ENCODE peak calls at places on chromosome 21, in six cellular contexts. G is endodermal cell; D is CD4-positive, alpha-beta memory T cell; V is heart left ventricle; Q is psoas muscle; A is heart right ventricle. J is an unnamed sample. For H3K36me3 and H3K27me3, the result is how much of the 10 kb centered on the place peaks cover.

GRCh38 chr21:45995686-45996179 is 14.2 kb downstream of the COL6A1 start:
- DNase-seq in A (peak), G (peak), D (no peak), V (peak), Q (peak), J (peak)

GRCh38 chr21:28904961-28905435 is 87.7 kb downstream of the LTN1 start:
- DNase-seq in G (no peak), D (no peak), V (no peak), Q (no peak), A (no peak), J (no peak)

GRCh38 chr21:20739421-20739820 is 258.8 kb upstream of the NCAM2 start:
- DNase-seq in A (no peak), D (no peak), Q (no peak), V (no peak), G (peak), J (no peak)

GRCh38 chr21:41171210-41171609 is 3.2 kb downstream of the BACE2 start:
- DNase-seq in A (peak), G (no peak), V (peak), D (no peak), Q (no peak), J (no peak)

GRCh38 chr21:41835711-41836154 is 43.4 kb downstream of the PRDM15 start:
- DNase-seq in V (no peak), Q (no peak), D (no peak), A (no peak), G (no peak), J (no peak)

GRCh38 chr21:45167796-45168222 is 93.4 kb downstream of the ADARB1 start:
- DNase-seq in G (no peak), D (no peak), Q (no peak), A (no peak), V (no peak), J (no peak)

GRCh38 chr21:42262826-42263225 is 43.9 kb downstream of the ABCG1 start:
- DNase-seq in Q (peak), D (no peak), G (no peak), V (peak), A (peak), J (no peak)

GRCh38 chr21:44956356-44957046 is 16.7 kb downstream of the SLX9 start:
- DNase-seq in D (no peak), V (peak), G (no peak), Q (peak), A (no peak), J (no peak)

GRCh38 chr21:14755086-14755485 is 209.0 kb upstream of the SAMSN1 start:
- DNase-seq in A (no peak), Q (no peak), V (no peak), D (no peak), G (no peak), J (no peak)

GRCh38 chr21:36257657-36258056 is 62.3 kb upstream of the MORC3 start:
- DNase-seq in Q (no peak), D (no peak), V (no peak), G (no peak), A (no peak), J (no peak)

GRCh38 chr21:43361493-43362296 is 65.2 kb downstream of the SIK1 start:
- DNase-seq in A (peak), G (no peak), Q (peak), D (peak), V (peak), J (peak)

GRCh38 chr21:45874716-45875415 is 106.7 kb upstream of the COL6A1 start:
- DNase-seq in A (no peak), V (no peak), Q (peak), G (no peak), D (no peak), J (no peak)

GRCh38 chr21:44058652-44058964 is 46.5 kb downstream of the TRAPPC10 start:
- DNase-seq in D (no peak), A (no peak), V (no peak), Q (no peak), G (no peak), J (no peak)

GRCh38 chr21:45992311-45993209 is 11.0 kb downstream of the COL6A1 start:
- DNase-seq in D (no peak), G (peak), A (peak), Q (peak), V (peak), J (peak)

GRCh38 chr21:45570826-45571601 is 28.8 kb upstream of the SLC19A1 start:
- DNase-seq in V (no peak), Q (no peak), A (no peak), G (no peak), D (no peak), J (no peak)

GRCh38 chr21:21210552-21210951 is 212.3 kb downstream of the NCAM2 start:
- DNase-seq in A (no peak), D (no peak), V (no peak), Q (no peak), G (no peak), J (no peak)

GRCh38 chr21:33196956-33197374 is 32.8 kb upstream of the IFNAR2 start:
- DNase-seq in G (peak), V (peak), Q (peak), D (peak), A (peak), J (peak)

DNA sequence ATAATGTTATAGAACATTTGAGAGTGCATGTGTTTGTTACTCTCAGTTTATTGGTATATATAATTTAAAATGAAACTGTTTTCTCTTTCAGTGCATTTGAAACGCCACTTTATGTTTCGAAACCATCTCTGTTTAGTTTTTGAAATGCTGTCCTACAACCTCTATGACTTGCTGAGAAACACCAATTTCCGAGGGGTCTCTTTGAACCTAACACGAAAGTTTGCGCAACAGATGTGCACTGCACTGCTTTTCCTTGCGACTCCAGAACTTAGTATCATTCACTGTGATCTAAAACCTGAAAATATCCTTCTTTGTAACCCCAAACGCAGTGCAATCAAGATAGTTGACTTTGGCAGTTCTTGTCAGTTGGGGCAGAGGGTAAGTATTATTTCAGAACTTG is 123.5 kb downstream of the DYRK1A start:
- DNase-seq in A (no peak), D (no peak), V (no peak), G (no peak), Q (no peak), J (no peak)
- H3K36me3 ChIP-seq in A (under half), D (under half), V (half or more), G (half or more), Q (half or more), J (under half)

DNA sequence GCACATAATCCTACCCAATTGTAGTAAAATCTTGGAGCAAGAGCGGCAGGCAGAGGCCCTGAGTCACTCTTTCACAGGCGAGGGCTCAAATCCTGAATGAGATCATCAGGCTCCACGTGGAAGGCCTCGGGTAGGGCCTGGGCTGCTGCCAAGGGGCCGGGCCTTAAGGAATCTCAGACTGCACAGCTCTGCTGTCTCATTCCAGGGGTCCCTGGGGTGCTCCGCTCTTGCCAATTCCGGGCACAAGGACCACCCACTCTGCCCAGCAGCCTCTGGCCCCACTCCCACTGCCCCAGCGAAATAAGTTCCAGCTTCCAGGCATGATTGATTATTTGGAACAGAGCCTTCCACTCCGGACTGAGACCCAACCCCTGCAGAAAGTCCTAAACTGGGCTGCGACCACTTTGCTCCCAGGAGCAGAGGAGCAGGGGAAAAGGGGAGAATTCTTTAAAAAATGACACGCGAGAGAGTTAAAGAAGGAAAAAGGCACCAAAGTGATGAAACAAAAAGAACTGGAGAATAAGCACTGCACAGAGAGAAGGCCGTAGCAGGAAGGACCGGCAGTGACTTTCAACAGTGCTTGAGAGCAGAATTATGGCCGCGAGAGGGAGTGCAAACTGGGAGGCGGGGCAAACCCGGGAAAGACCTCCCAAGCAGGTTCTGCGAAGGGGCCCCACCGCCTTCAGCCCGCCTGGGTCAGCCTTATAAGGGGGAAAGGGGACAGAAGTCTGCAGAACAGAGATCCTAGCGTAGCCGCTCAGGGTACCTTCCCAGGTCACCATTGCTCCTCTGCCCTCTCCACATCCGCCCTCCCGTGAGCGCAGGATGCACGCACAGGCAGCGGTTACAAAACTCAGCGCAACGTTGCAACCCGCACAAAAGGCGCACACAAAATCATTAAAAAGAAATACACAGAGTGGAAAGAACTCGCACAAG is 2.0 kb downstream of the ADAMTS1 start:
- DNase-seq in V (peak), G (peak), D (no peak), A (peak), Q (peak), J (peak)
- H3K27me3 ChIP-seq in V (under half), G (under half), D (under half), A (under half), Q (under half), J (under half)

GRCh38 chr21:37565530-37566223 is 199.1 kb downstream of the DYRK1A start:
- DNase-seq in V (no peak), Q (no peak), G (no peak), D (no peak), A (peak), J (no peak)

GRCh38 chr21:37564924-37565529 is 198.5 kb downstream of the DYRK1A start:
- DNase-seq in Q (peak), A (no peak), G (no peak), D (no peak), V (no peak), J (no peak)

GRCh38 chr21:37562920-37563640 is 196.5 kb downstream of the DYRK1A start:
- DNase-seq in A (peak), V (peak), Q (peak), G (no peak), D (peak), J (peak)

GRCh38 chr21:37563641-37564340 is 197.2 kb downstream of the DYRK1A start:
- DNase-seq in Q (peak), D (peak), V (peak), A (peak), G (peak), J (peak)

DNA sequence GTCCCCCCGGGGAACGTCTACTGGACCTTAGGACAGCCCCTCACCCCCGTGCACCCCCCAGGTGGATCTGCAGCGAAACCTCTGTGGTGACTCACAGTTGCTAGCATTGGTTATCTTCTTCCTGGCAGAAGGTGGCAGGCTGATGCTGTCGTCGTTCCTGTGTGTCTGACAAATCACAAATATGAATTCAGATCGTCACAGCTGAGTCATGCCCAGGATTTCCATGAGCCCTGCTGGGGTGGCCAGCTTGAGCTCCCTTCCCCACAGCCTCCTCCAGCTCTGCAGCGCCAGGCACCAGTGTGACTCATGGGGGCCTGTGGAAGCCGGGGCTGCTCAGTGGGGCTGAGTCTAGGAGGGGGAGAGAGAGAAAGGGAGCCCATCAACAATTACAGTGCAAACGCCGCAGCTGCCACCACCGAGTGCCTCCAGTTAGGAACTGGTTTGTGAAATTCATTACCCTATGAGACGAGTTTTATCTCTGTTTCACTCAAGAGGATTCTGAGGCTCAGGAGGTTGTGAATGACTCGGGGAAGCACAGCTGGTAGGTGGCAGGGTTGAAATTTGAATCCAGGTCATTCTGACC is 197.9 kb downstream of the DYRK1A start:
- DNase-seq in D (peak), G (peak), Q (peak), V (peak), A (peak), J (peak)
- H3K4me3 ChIP-seq in D (peak), G (peak), Q (peak), V (peak), A (peak), J (peak)

DNA sequence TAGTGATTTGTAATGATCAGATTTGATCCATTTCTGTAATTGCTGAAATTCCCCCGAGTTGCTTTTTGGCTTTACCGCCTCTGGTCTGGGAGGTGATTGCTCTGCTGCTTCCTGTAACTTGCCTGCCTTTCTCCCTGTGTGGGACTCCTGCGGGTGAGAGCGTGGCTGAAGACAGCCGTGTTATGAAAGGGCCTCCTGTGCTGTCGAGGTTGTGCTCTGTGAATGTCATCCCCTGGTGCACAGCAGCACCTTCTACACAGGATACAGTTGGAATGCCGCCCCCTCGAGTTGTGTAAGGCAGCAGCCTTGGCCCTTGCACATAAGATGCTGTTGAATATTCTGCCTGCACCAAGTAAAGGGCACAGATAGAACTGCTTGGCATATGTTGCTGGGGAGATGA is 5.9 kb downstream of the SOD1 start:
- DNase-seq in V (no peak), Q (no peak), A (no peak), D (peak), G (no peak), J (no peak)
- H3K36me3 ChIP-seq in V (half or more), Q (half or more), A (half or more), D (under half), G (half or more), J (under half)

GRCh38 chr21:27817061-27817460 is 850.2 kb upstream of the ADAMTS5 start:
- DNase-seq in D (no peak), V (no peak), A (no peak), G (no peak), Q (no peak), J (no peak)
- H3K27me3 ChIP-seq in D (under half), V (under half), A (under half), G (under half), Q (under half), J (under half)

GRCh38 chr21:34340062-34340461 is 23.7 kb upstream of the KCNE2 start:
- DNase-seq in A (no peak), Q (no peak), D (no peak), G (peak), V (no peak), J (no peak)
- H3K4me3 ChIP-seq in A (no peak), Q (no peak), D (no peak), G (no peak), V (no peak), J (no peak)

J was measured in Peyer's patch.